ENCODE peak calls at places on chromosome 20, in eight cellular contexts. S, J, X, B, U, V, M and R are unnamed samples.

GRCh38 chr20:45229264-45230056 is 8.3 kb downstream of the SEMG2 start:
- DNase-seq in S (peak; percentile 64), J (peak; percentile 22), X (peak; percentile 47), B (no peak), U (peak; percentile 62), V (no peak), M (no peak), R (no peak)

GRCh38 chr20:38433304-38433972 is 1.7 kb downstream of the SNHG17 start:
- DNase-seq in S (no peak), J (no peak), X (no peak), B (no peak), U (no peak), V (no peak), M (no peak), R (no peak)

GRCh38 chr20:17960927-17961599 is 7.5 kb downstream of the SNX5 start:
- DNase-seq in S (no peak), J (no peak), X (no peak), B (no peak), U (no peak), V (peak; percentile 77), M (no peak), R (no peak)

GRCh38 chr20:16694176-16694575 is 35.6 kb upstream of the SNRPB2 start:
- DNase-seq in S (no peak), J (no peak), X (no peak), B (no peak), U (no peak), V (no peak), M (no peak), R (no peak)

GRCh38 chr20:19935842-19936241 is 81.3 kb upstream of the NAA20 start:
- DNase-seq in S (peak; percentile 74), J (no peak), X (no peak), B (no peak), U (peak; percentile 95), V (no peak), M (no peak), R (no peak)

GRCh38 chr20:56710577-56711465 is 81.7 kb downstream of the TFAP2C start:
- DNase-seq in S (no peak), J (no peak), X (no peak), B (peak; percentile 38), U (peak; percentile 85), V (no peak), M (no peak), R (no peak)

GRCh38 chr20:41064377-41064776 is 35.8 kb downstream of the TOP1 start:
- DNase-seq in S (no peak), J (no peak), X (no peak), B (no peak), U (no peak), V (no peak), M (no peak), R (no peak)

GRCh38 chr20:49677777-49678758 is 35.6 kb downstream of the B4GALT5 start:
- DNase-seq in S (no peak), J (no peak), X (no peak), B (no peak), U (no peak), V (no peak), M (no peak), R (no peak)

GRCh38 chr20:20034486-20034885 is 17.3 kb downstream of the NAA20 start:
- DNase-seq in S (no peak), J (no peak), X (no peak), B (no peak), U (no peak), V (no peak), M (no peak), R (no peak)

GRCh38 chr20:4326194-4327065 is 311.1 kb upstream of the RNF24 start:
- DNase-seq in S (no peak), J (no peak), X (no peak), B (no peak), U (peak; percentile 94), V (no peak), M (peak; percentile 12), R (no peak)

GRCh38 chr20:51462566-51463276 is 79.8 kb downstream of the NFATC2 start:
- DNase-seq in S (peak; percentile 45), J (no peak), X (no peak), B (no peak), U (no peak), V (peak; percentile 78), M (peak; percentile 30), R (no peak)

GRCh38 chr20:52082612-52083011 is 109.0 kb downstream of the ZFP64 start:
- DNase-seq in S (no peak), J (no peak), X (no peak), B (no peak), U (no peak), V (no peak), M (no peak), R (no peak)

GRCh38 chr20:931401-931800 is 15.3 kb upstream of the ANGPT4 start:
- DNase-seq in S (no peak), J (no peak), X (no peak), B (no peak), U (no peak), V (no peak), M (no peak), R (no peak)

GRCh38 chr20:63947638-63948456 is 8.4 kb downstream of the UCKL1 start:
- DNase-seq in S (peak; percentile 48), J (peak; percentile 52), X (peak; percentile 57), B (no peak), U (no peak), V (no peak), M (no peak), R (no peak)

GRCh38 chr20:18057106-18057993 is at the start of gene OVOL2:
- DNase-seq in S (peak; percentile 97), J (no peak), X (no peak), B (no peak), U (peak; percentile 98), V (no peak), M (no peak), R (no peak)

GRCh38 chr20:10314198-10314597 is 95.6 kb downstream of the SNAP25 start:
- DNase-seq in S (no peak), J (no peak), X (no peak), B (no peak), U (no peak), V (peak; percentile 76), M (peak; percentile 78), R (no peak)

GRCh38 chr20:64010711-64011237 is 25.2 kb upstream of the C20orf204 start:
- DNase-seq in S (no peak), J (no peak), X (no peak), B (no peak), U (peak; percentile 28), V (no peak), M (no peak), R (no peak)

GRCh38 chr20:23625236-23625964 is 12.4 kb downstream of the CST3 start:
- DNase-seq in S (no peak), J (no peak), X (no peak), B (no peak), U (peak; percentile 85), V (no peak), M (no peak), R (no peak)

GRCh38 chr20:23687986-23688385 is 852 bp downstream of the CST4 start:
- DNase-seq in S (no peak), J (no peak), X (no peak), B (no peak), U (no peak), V (no peak), M (no peak), R (no peak)

GRCh38 chr20:2387180-2387577 is 6.5 kb downstream of the TGM6 start:
- DNase-seq in S (no peak), J (peak; percentile 21), X (no peak), B (peak; percentile 46), U (peak; percentile 41), V (peak; percentile 43), M (no peak), R (peak; percentile 6)

GRCh38 chr20:25054133-25054820 is 3.7 kb downstream of the ACSS1 start:
- DNase-seq in S (peak; percentile 50), J (no peak), X (peak; percentile 23), B (no peak), U (no peak), V (no peak), M (no peak), R (no peak)
- H3K4me3 ChIP-seq in S (no peak overlapping the region), J (no peak overlapping the region), X (no peak overlapping the region), B (no peak overlapping the region), U (no peak overlapping the region), V (no peak overlapping the region), M (no peak overlapping the region), R (no peak overlapping the region)

GRCh38 chr20:60931691-60932090 is 320.4 kb upstream of the CDH4 start:
- DNase-seq in S (no peak), J (no peak), X (no peak), B (no peak), U (no peak), V (no peak), M (no peak), R (no peak)

GRCh38 chr20:60930023-60930790 is 321.9 kb upstream of the CDH4 start:
- DNase-seq in S (no peak), J (no peak), X (no peak), B (no peak), U (no peak), V (no peak), M (no peak), R (no peak)

GRCh38 chr20:60926831-60927230 is 325.2 kb upstream of the CDH4 start:
- DNase-seq in S (no peak), J (no peak), X (no peak), B (no peak), U (no peak), V (no peak), M (no peak), R (no peak)

GRCh38 chr20:60928341-60928740 is 323.7 kb upstream of the CDH4 start:
- DNase-seq in S (no peak), J (no peak), X (no peak), B (no peak), U (no peak), V (no peak), M (no peak), R (no peak)
- H3K4me3 ChIP-seq in S (no peak overlapping the region), J (no peak overlapping the region), X (no peak overlapping the region), B (no peak overlapping the region), U (no peak overlapping the region), V (no peak overlapping the region), M (no peak overlapping the region), R (no peak overlapping the region)

GRCh38 chr20:8432435-8433148 is 300.5 kb downstream of the PLCB1 start:
- DNase-seq in S (no peak), J (no peak), X (no peak), B (no peak), U (no peak), V (no peak), M (no peak), R (no peak)
- H3K4me3 ChIP-seq in S (no peak overlapping the region), J (no peak overlapping the region), X (no peak overlapping the region), B (no peak overlapping the region), U (no peak overlapping the region), V (no peak overlapping the region), M (no peak overlapping the region), R (no peak overlapping the region)

GRCh38 chr20:53736757-53737403 is 143.2 kb upstream of the ZNF217 start:
- DNase-seq in S (no peak), J (no peak), X (no peak), B (no peak), U (peak; percentile 41), V (peak; percentile 24), M (no peak), R (no peak)

GRCh38 chr20:53739799-53740785 is 146.5 kb upstream of the ZNF217 start:
- DNase-seq in S (peak; percentile 24), J (no peak), X (no peak), B (no peak), U (peak; percentile 49), V (no peak), M (no peak), R (no peak)

GRCh38 chr20:53738945-53739798 is 145.5 kb upstream of the ZNF217 start:
- DNase-seq in S (no peak), J (no peak), X (no peak), B (no peak), U (peak; percentile 70), V (no peak), M (no peak), R (no peak)

GRCh38 chr20:53737404-53738038 is 143.9 kb upstream of the ZNF217 start:
- DNase-seq in S (no peak), J (no peak), X (no peak), B (no peak), U (peak; percentile 12), V (no peak), M (no peak), R (no peak)

GRCh38 chr20:53738039-53738944 is 144.7 kb upstream of the ZNF217 start:
- DNase-seq in S (peak; percentile 90), J (no peak), X (no peak), B (peak; percentile 67), U (peak; percentile 97), V (no peak), M (peak; percentile 70), R (peak; percentile 68)
- H3K4me3 ChIP-seq in S (no peak overlapping the region), J (no peak overlapping the region), X (no peak overlapping the region), B (peak overlapping the region; percentile 27), U (peak overlapping the region; percentile 53), V (no peak overlapping the region), M (peak overlapping the region; percentile 24), R (peak overlapping the region; percentile 70)